ENCODE peak calls at places on chromosomes 2 and 18, in six cellular contexts. O, H, C, P, V and G are unnamed samples.

GRCh38 chr18:39835303-39836030 is 2119.6 kb upstream of the PIK3C3 start:
- DNase-seq in V (no peak), P (no peak), C (no peak), H (no peak), O (no peak), G (no peak)

GRCh38 chr2:239378021-239378917 is 22.6 kb downstream of the HDAC4 start:
- DNase-seq in H (no peak), C (no peak), P (no peak), O (peak; percentile 54), V (no peak), G (no peak)

GRCh38 chr2:68698567-68699377 is 35.8 kb upstream of the ARHGAP25 start:
- DNase-seq in C (peak; percentile 84), H (no peak), O (no peak), P (peak; percentile 8), V (no peak), G (peak; percentile 86)

GRCh38 chr2:42863751-42864150 is 71.4 kb upstream of the HAAO start:
- DNase-seq in C (no peak), H (no peak), O (no peak), P (no peak), V (no peak), G (no peak)

GRCh38 chr18:49359732-49360444 is 100.6 kb downstream of the DYM start:
- DNase-seq in H (no peak), P (no peak), V (peak; percentile 64), C (no peak), O (no peak), G (no peak)

GRCh38 chr2:216858312-216858711 is 1.6 kb downstream of the TNP1 start:
- DNase-seq in C (no peak), P (no peak), H (no peak), O (no peak), V (no peak), G (no peak)

GRCh38 chr2:20614201-20615045 is 36.5 kb downstream of the HS1BP3 start:
- DNase-seq in O (peak; percentile 55), V (no peak), C (peak; percentile 24), H (no peak), P (no peak), G (peak; percentile 67)

GRCh38 chr2:696463-696862 is 19.3 kb upstream of the TMEM18 start:
- DNase-seq in P (no peak), H (no peak), O (no peak), C (no peak), V (no peak), G (no peak)

GRCh38 chr2:217438821-217439220 is 564.0 kb downstream of the TNS1 start:
- DNase-seq in H (no peak), O (no peak), V (no peak), P (no peak), C (no peak), G (no peak)

GRCh38 chr18:10851824-10852225 is 297.5 kb downstream of the PIEZO2 start:
- DNase-seq in C (peak; percentile 60), P (no peak), O (no peak), V (peak; percentile 70), H (no peak), G (peak; percentile 63)

GRCh38 chr2:80548469-80548868 is 243.9 kb upstream of the LRRTM1 start:
- DNase-seq in P (no peak), C (peak; percentile 49), O (peak; percentile 16), V (no peak), H (no peak), G (no peak)

GRCh38 chr18:4589056-4589800 is 134.1 kb upstream of the DLGAP1 start:
- DNase-seq in O (no peak), V (no peak), H (no peak), C (no peak), P (no peak), G (no peak)

GRCh38 chr2:66888791-66889631 is 454.1 kb downstream of the MEIS1 start:
- DNase-seq in H (no peak), V (peak; percentile 70), O (no peak), P (no peak), C (no peak), G (no peak)

GRCh38 chr2:240463274-240463865 is 27.9 kb downstream of the GPC1 start:
- DNase-seq in C (no peak), V (no peak), O (peak; percentile 71), P (no peak), H (no peak), G (no peak)

GRCh38 chr2:237478095-237478494 is 9.0 kb upstream of the MLPH start:
- DNase-seq in O (no peak), P (no peak), C (no peak), H (no peak), V (no peak), G (no peak)

GRCh38 chr2:212712466-212712865 is 173.9 kb upstream of the ERBB4 start:
- DNase-seq in V (no peak), C (no peak), O (no peak), H (no peak), P (no peak), G (no peak)

GRCh38 chr18:50169149-50169548 is 25.8 kb downstream of the MYO5B start:
- DNase-seq in H (no peak), O (no peak), P (no peak), C (no peak), V (no peak), G (no peak)